ENCODE peak calls at places on chromosomes 6 and 20, in six cellular contexts. One of them, this sample, is unnamed.

GRCh38 chr6:45631396-45631795 is 253.7 kb upstream of the SUPT3H start:
- DNase-seq in sigmoid colon: no peak
- DNase-seq in stomach: no peak
- DNase-seq in ovary: no peak
- DNase-seq in A549: no peak
- DNase-seq in upper lobe of left lung: no peak
- DNase-seq in this sample: no peak

GRCh38 chr6:36147294-36147693 is 17.0 kb downstream of the MAPK13 start:
- DNase-seq in sigmoid colon: no peak
- DNase-seq in stomach: no peak
- DNase-seq in ovary: no peak
- DNase-seq in A549: no peak
- DNase-seq in upper lobe of left lung: no peak
- DNase-seq in this sample: no peak

GRCh38 chr6:159693894-159694545 is 979 bp upstream of the SOD2 start:
- DNase-seq in sigmoid colon: peak
- DNase-seq in stomach: peak
- DNase-seq in ovary: peak
- DNase-seq in A549: no peak
- DNase-seq in upper lobe of left lung: no peak
- DNase-seq in this sample: no peak

GRCh38 chr20:34377072-34377847 is 14.2 kb downstream of the ITCH start:
- DNase-seq in sigmoid colon: no peak
- DNase-seq in stomach: no peak
- DNase-seq in ovary: no peak
- DNase-seq in A549: no peak
- DNase-seq in upper lobe of left lung: no peak
- DNase-seq in this sample: no peak

GRCh38 chr6:40312213-40313015 is 274.8 kb downstream of the LRFN2 start:
- DNase-seq in sigmoid colon: no peak
- DNase-seq in stomach: no peak
- DNase-seq in ovary: no peak
- DNase-seq in A549: no peak
- DNase-seq in upper lobe of left lung: no peak
- DNase-seq in this sample: no peak

GRCh38 chr6:56515081-56515905 is 127.4 kb downstream of the DST start:
- DNase-seq in sigmoid colon: no peak
- DNase-seq in stomach: no peak
- DNase-seq in ovary: no peak
- DNase-seq in A549: no peak
- DNase-seq in upper lobe of left lung: no peak
- DNase-seq in this sample: no peak

GRCh38 chr6:140403020-140403419 is 1028.6 kb upstream of the CITED2 start:
- DNase-seq in sigmoid colon: no peak
- DNase-seq in stomach: no peak
- DNase-seq in ovary: no peak
- DNase-seq in A549: no peak
- DNase-seq in upper lobe of left lung: no peak
- DNase-seq in this sample: no peak

GRCh38 chr20:20555838-20556237 is 156.6 kb downstream of the RALGAPA2 start:
- DNase-seq in sigmoid colon: no peak
- DNase-seq in stomach: no peak
- DNase-seq in ovary: no peak
- DNase-seq in A549: no peak
- DNase-seq in upper lobe of left lung: no peak
- DNase-seq in this sample: no peak

GRCh38 chr6:40630046-40630445 is 42.9 kb upstream of the LRFN2 start:
- DNase-seq in sigmoid colon: no peak
- DNase-seq in stomach: no peak
- DNase-seq in ovary: no peak
- DNase-seq in A549: no peak
- DNase-seq in upper lobe of left lung: no peak
- DNase-seq in this sample: no peak

GRCh38 chr20:46108435-46108841 is 9.7 kb upstream of the CD40 start:
- DNase-seq in sigmoid colon: no peak
- DNase-seq in stomach: no peak
- DNase-seq in ovary: no peak
- DNase-seq in A549: no peak
- DNase-seq in upper lobe of left lung: no peak
- DNase-seq in this sample: no peak

GRCh38 chr6:39102024-39102820 is 12.8 kb downstream of the SAYSD1 start:
- DNase-seq in sigmoid colon: no peak
- DNase-seq in stomach: peak
- DNase-seq in ovary: no peak
- DNase-seq in A549: no peak
- DNase-seq in upper lobe of left lung: peak
- DNase-seq in this sample: no peak

GRCh38 chr6:3326981-3327380 is 68.2 kb downstream of the PSMG4 start:
- DNase-seq in sigmoid colon: peak
- DNase-seq in stomach: peak
- DNase-seq in ovary: no peak
- DNase-seq in A549: no peak
- DNase-seq in upper lobe of left lung: no peak
- DNase-seq in this sample: no peak

GRCh38 chr20:62367483-62368302 is 581 bp upstream of the LAMA5 start:
- DNase-seq in sigmoid colon: peak
- DNase-seq in stomach: peak
- DNase-seq in ovary: no peak
- DNase-seq in A549: no peak
- DNase-seq in upper lobe of left lung: peak
- DNase-seq in this sample: no peak

GRCh38 chr6:72643214-72643613 is 21.4 kb downstream of the KCNQ5 start:
- DNase-seq in sigmoid colon: no peak
- DNase-seq in stomach: no peak
- DNase-seq in ovary: no peak
- DNase-seq in A549: no peak
- DNase-seq in upper lobe of left lung: no peak
- DNase-seq in this sample: no peak

GRCh38 chr6:56091159-56091869 is 156.1 kb downstream of the COL21A1 start:
- DNase-seq in sigmoid colon: no peak
- DNase-seq in stomach: no peak
- DNase-seq in ovary: no peak
- DNase-seq in A549: no peak
- DNase-seq in upper lobe of left lung: no peak
- DNase-seq in this sample: no peak

GRCh38 chr6:32622545-32623401 is 14.4 kb upstream of the HLA-DQA1 start:
- DNase-seq in sigmoid colon: no peak
- DNase-seq in stomach: no peak
- DNase-seq in ovary: no peak
- DNase-seq in A549: no peak
- DNase-seq in upper lobe of left lung: no peak
- DNase-seq in this sample: no peak

GRCh38 chr6:40274058-40274457 is 313.1 kb downstream of the LRFN2 start:
- DNase-seq in sigmoid colon: no peak
- DNase-seq in stomach: no peak
- DNase-seq in ovary: no peak
- DNase-seq in A549: no peak
- DNase-seq in upper lobe of left lung: no peak
- DNase-seq in this sample: no peak

GRCh38 chr6:4620284-4621228 is 155.6 kb upstream of the CDYL start:
- DNase-seq in sigmoid colon: no peak
- DNase-seq in stomach: no peak
- DNase-seq in ovary: no peak
- DNase-seq in A549: no peak
- DNase-seq in upper lobe of left lung: no peak
- DNase-seq in this sample: no peak

GRCh38 chr6:2111162-2111677 is 134.2 kb downstream of the GMDS start:
- DNase-seq in sigmoid colon: no peak
- DNase-seq in stomach: no peak
- DNase-seq in ovary: no peak
- DNase-seq in A549: no peak
- DNase-seq in upper lobe of left lung: no peak
- DNase-seq in this sample: no peak

GRCh38 chr6:42714098-42714761 is 8.2 kb downstream of the PRPH2 start:
- DNase-seq in sigmoid colon: no peak
- DNase-seq in stomach: no peak
- DNase-seq in ovary: no peak
- DNase-seq in A549: no peak
- DNase-seq in upper lobe of left lung: no peak
- DNase-seq in this sample: no peak

DNA sequence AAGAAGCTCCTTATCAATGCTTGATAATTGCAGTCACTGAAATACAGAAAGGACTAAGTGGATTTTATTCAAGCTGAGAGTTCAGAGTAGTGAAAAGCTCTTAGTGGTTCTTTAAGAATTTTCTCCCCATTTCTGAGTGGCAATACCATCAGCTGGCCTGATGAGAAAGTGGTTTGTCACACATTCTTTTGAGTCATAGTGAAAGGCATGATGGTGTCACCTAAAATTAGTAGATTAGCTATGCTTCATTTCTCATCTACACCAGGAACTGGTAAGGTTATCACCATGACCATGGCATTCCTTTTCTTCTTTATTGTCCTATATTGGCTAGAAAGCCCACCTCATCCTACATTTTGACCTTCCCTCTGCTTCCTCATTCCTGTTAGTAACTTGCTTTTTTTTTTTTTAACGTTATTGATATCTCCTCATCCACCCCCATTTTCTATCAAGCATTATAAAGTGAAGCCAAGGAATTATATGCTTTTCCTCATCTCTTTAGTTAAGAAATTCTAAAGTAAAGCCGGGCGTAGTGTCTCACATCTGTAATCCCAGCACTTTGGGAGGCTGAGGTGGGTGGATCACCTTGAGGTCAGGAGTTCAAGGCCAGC is 67.4 kb upstream of the LOC128125822 start:
- DNase-seq in sigmoid colon: no peak
- DNase-seq in stomach: no peak
- DNase-seq in ovary: no peak
- DNase-seq in A549: no peak
- DNase-seq in upper lobe of left lung: no peak
- DNase-seq in this sample: no peak
- TF ChIP-seq EP300 in sigmoid colon: no peak
- TF ChIP-seq EP300 in stomach: no peak
- TF ChIP-seq EP300 in ovary: no peak
- TF ChIP-seq EP300 in A549: no peak
- TF ChIP-seq EP300 in upper lobe of left lung: no peak
- TF ChIP-seq EP300 in this sample: no peak

DNA sequence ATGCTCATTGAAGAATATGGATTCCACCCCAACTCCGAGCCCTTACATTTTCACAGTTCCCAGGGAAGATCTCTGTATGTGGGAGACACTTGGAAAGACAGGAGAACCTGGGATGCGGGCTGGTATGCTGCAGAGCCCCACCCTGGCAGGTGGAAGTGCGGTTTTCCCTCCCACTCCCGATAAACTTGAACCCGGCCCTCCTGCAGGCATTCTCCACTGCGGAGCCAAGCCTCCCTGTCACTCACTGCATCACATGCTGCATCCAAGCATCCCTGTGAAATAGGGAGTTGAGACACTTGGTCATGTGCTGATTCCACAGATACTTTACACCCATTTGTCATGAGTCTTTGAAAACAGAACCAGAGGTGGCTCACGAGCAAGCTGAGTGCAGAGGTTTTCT is 35.4 kb downstream of the TMEM242 start:
- DNase-seq in sigmoid colon: no peak
- DNase-seq in stomach: no peak
- DNase-seq in ovary: no peak
- DNase-seq in A549: no peak
- DNase-seq in upper lobe of left lung: no peak
- DNase-seq in this sample: no peak
- TF ChIP-seq CTCF in sigmoid colon: no peak
- TF ChIP-seq CTCF in stomach: no peak
- TF ChIP-seq CTCF in ovary: no peak
- TF ChIP-seq CTCF in A549: no peak
- TF ChIP-seq CTCF in upper lobe of left lung: no peak
- TF ChIP-seq CTCF in this sample: no peak

GRCh38 chr6:66568271-66568670 is 861.2 kb upstream of the EYS start:
- DNase-seq in sigmoid colon: no peak
- DNase-seq in stomach: no peak
- DNase-seq in ovary: no peak
- DNase-seq in A549: no peak
- DNase-seq in upper lobe of left lung: no peak
- DNase-seq in this sample: no peak
- TF ChIP-seq EP300 in sigmoid colon: no peak
- TF ChIP-seq EP300 in stomach: no peak
- TF ChIP-seq EP300 in ovary: no peak
- TF ChIP-seq EP300 in A549: no peak
- TF ChIP-seq EP300 in upper lobe of left lung: no peak
- TF ChIP-seq EP300 in this sample: no peak

GRCh38 chr20:32017711-32018251 is 7.5 kb downstream of the CCM2L start:
- DNase-seq in sigmoid colon: no peak
- DNase-seq in stomach: peak
- DNase-seq in ovary: no peak
- DNase-seq in A549: peak
- DNase-seq in upper lobe of left lung: peak
- DNase-seq in this sample: no peak
- TF ChIP-seq CTCF in sigmoid colon: no peak
- TF ChIP-seq CTCF in stomach: peak
- TF ChIP-seq CTCF in ovary: no peak
- TF ChIP-seq CTCF in A549: no peak
- TF ChIP-seq CTCF in upper lobe of left lung: no peak
- TF ChIP-seq CTCF in this sample: no peak

GRCh38 chr20:32476684-32477593 is 108.2 kb downstream of the NOL4L start:
- DNase-seq in sigmoid colon: peak
- DNase-seq in stomach: no peak
- DNase-seq in ovary: no peak
- DNase-seq in A549: no peak
- DNase-seq in upper lobe of left lung: no peak
- DNase-seq in this sample: no peak

GRCh38 chr20:32474717-32474966 is 110.5 kb downstream of the NOL4L start:
- DNase-seq in sigmoid colon: no peak
- DNase-seq in stomach: no peak
- DNase-seq in ovary: no peak
- DNase-seq in A549: no peak
- DNase-seq in upper lobe of left lung: no peak
- DNase-seq in this sample: no peak

GRCh38 chr20:32473231-32474008 is 111.7 kb downstream of the NOL4L start:
- DNase-seq in sigmoid colon: no peak
- DNase-seq in stomach: no peak
- DNase-seq in ovary: peak
- DNase-seq in A549: no peak
- DNase-seq in upper lobe of left lung: peak
- DNase-seq in this sample: no peak

GRCh38 chr20:32474009-32474716 is 111.0 kb downstream of the NOL4L start:
- DNase-seq in sigmoid colon: no peak
- DNase-seq in stomach: no peak
- DNase-seq in ovary: peak
- DNase-seq in A549: no peak
- DNase-seq in upper lobe of left lung: peak
- DNase-seq in this sample: no peak

GRCh38 chr20:32474967-32475819 is 109.9 kb downstream of the NOL4L start:
- DNase-seq in sigmoid colon: peak
- DNase-seq in stomach: peak
- DNase-seq in ovary: peak
- DNase-seq in A549: peak
- DNase-seq in upper lobe of left lung: peak
- DNase-seq in this sample: peak
- TF ChIP-seq EP300 in sigmoid colon: no peak
- TF ChIP-seq EP300 in stomach: no peak
- TF ChIP-seq EP300 in ovary: no peak
- TF ChIP-seq EP300 in A549: no peak
- TF ChIP-seq EP300 in upper lobe of left lung: no peak
- TF ChIP-seq EP300 in this sample: peak

GRCh38 chr6:164097557-164098398 is 683.3 kb downstream of the QKI start:
- DNase-seq in sigmoid colon: no peak
- DNase-seq in stomach: no peak
- DNase-seq in ovary: peak
- DNase-seq in A549: no peak
- DNase-seq in upper lobe of left lung: no peak
- DNase-seq in this sample: no peak
- TF ChIP-seq CTCF in sigmoid colon: no peak
- TF ChIP-seq CTCF in stomach: no peak
- TF ChIP-seq CTCF in ovary: no peak
- TF ChIP-seq CTCF in A549: no peak
- TF ChIP-seq CTCF in upper lobe of left lung: no peak
- TF ChIP-seq CTCF in this sample: no peak

This sample was measured in tibial nerve.